ENCODE peak calls at places on chromosomes 6 and 20, in nine cellular contexts. M is small intestine, P is fibroblast of lung, D is OCI-LY7, T is testis, Q is A549, A is thyroid gland, N is astrocyte, O is Karpas-422. V is an unnamed sample.

GRCh38 chr6:80338201-80338836 is 231.8 kb downstream of the BCKDHB start:
- DNase-seq in M (peak; percentile 37), T (peak; percentile 83), P (peak; percentile 79), Q (peak; percentile 6), D (peak; percentile 35), N (no peak), O (peak; percentile 82), A (peak; percentile 78), V (no peak)

GRCh38 chr20:38123021-38123587 is 42.0 kb downstream of the TGM2 start:
- DNase-seq in Q (no peak), A (no peak), O (no peak), M (no peak), D (no peak), P (peak; percentile 73), T (peak; percentile 14), N (peak; percentile 68), V (no peak)

GRCh38 chr20:38889792-38890496 is 36.3 kb upstream of the FAM83D start:
- DNase-seq in N (no peak), M (no peak), Q (no peak), O (no peak), A (no peak), D (no peak), P (no peak), T (peak; percentile 28), V (no peak)

GRCh38 chr20:34999782-35000181 is 44.1 kb downstream of the MYH7B start:
- DNase-seq in Q (no peak), M (peak; percentile 54), P (no peak), D (no peak), O (no peak), A (no peak), N (no peak), T (no peak), V (no peak)

GRCh38 chr6:152355166-152355565 is 282.0 kb downstream of the SYNE1 start:
- DNase-seq in O (no peak), D (no peak), N (no peak), M (no peak), A (no peak), P (no peak), Q (no peak), T (no peak), V (no peak)

GRCh38 chr6:133208183-133208755 is 32.9 kb upstream of the EYA4 start:
- DNase-seq in N (peak; percentile 46), A (no peak), O (no peak), Q (no peak), D (no peak), M (no peak), T (no peak), P (peak; percentile 30), V (no peak)

GRCh38 chr6:124967444-124967843 is 5.2 kb downstream of the RNF217 start:
- DNase-seq in N (no peak), T (no peak), Q (no peak), O (no peak), P (peak; percentile 39), D (no peak), M (no peak), A (no peak), V (no peak)

GRCh38 chr20:42836339-42836738 is 353.4 kb downstream of the PTPRT start:
- DNase-seq in T (no peak), N (no peak), P (no peak), M (no peak), O (peak; percentile 74), D (no peak), Q (no peak), A (peak; percentile 13), V (peak; percentile 52)

GRCh38 chr6:27617700-27618689 is 145.1 kb upstream of the ZNF184 start:
- DNase-seq in N (peak; percentile 44), Q (peak; percentile 59), A (no peak), D (no peak), O (no peak), T (no peak), M (no peak), P (peak; percentile 57), V (no peak)

DNA sequence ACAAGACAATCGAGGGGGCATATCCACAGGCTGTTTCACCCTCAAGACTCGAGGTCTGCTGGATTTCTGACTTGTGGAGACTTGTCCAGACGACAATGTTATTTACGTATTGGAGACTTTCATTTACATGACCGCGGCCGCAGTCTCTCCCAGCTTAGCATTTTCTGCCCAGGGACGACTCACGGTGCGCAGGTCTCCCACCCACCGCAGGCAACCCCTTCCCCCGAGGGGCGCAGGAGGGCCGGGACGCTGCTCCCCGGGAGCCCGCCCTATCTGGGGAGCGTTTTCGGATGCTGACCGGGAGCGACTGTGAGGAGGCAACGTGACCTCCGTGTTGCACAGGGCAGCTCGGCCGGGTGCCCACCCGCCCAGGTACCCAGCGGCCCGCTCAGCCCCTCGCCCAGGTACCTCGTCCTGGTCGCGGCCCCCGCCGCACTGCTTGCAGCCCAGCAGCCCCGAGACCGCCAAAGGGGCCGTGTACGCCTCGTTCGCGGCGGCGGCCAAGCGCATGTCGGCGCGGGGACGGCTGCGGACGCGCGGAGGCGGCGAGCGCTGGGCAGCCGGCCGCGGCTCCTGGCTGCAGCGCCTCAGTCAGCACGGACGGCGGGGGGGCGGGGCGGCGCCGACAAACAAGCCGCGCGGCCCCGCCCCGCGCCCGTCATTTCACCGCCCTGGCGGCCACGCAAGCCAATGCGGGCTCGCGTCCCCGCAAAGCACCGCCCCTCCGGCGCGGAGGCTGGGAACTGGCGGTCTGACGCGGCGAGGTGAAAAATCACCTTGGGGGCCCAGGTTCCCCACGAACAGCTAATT is 85.5 kb downstream of the SESN1 start:
- DNase-seq in O (peak; percentile 91), A (peak; percentile 97), M (peak; percentile 92), P (peak; percentile 79), D (peak; percentile 92), N (peak; percentile 66), Q (peak; percentile 30), T (peak; percentile 97), V (peak; percentile 91)
- H3K4me1 ChIP-seq in O (peaks cover 16% of the 10 kb centered on the region), A (peaks cover 59% of the 10 kb centered on the region), M (no peaks in the 10 kb centered on the region), P (no peaks in the 10 kb centered on the region), D (peaks cover 34% of the 10 kb centered on the region), N (peaks cover 3% of the 10 kb centered on the region), Q (no peaks in the 10 kb centered on the region), T (peaks cover 40% of the 10 kb centered on the region), V (peaks cover 5% of the 10 kb centered on the region)

GRCh38 chr20:21509597-21510331 is 4.1 kb downstream of the NKX2-2 start:
- DNase-seq in Q (no peak), P (peak; percentile 27), T (peak; percentile 50), O (no peak), M (no peak), A (no peak), N (peak; percentile 49), D (no peak), V (no peak)
- H3K4me1 ChIP-seq in Q (peaks cover 32% of the 10 kb centered on the region), P (peaks cover 5% of the 10 kb centered on the region), T (peaks cover 34% of the 10 kb centered on the region), O (no peaks in the 10 kb centered on the region), M (peaks cover 8% of the 10 kb centered on the region), A (peaks cover 43% of the 10 kb centered on the region), N (peaks cover 16% of the 10 kb centered on the region), D (no peaks in the 10 kb centered on the region), V (peaks cover 6% of the 10 kb centered on the region)

GRCh38 chr6:7171119-7171518 is 63.4 kb downstream of the RREB1 start:
- DNase-seq in O (peak; percentile 60), P (no peak), N (no peak), M (peak; percentile 96), A (peak; percentile 20), Q (no peak), D (peak; percentile 38), T (no peak), V (no peak)

GRCh38 chr6:7173843-7174503 is 66.2 kb downstream of the RREB1 start:
- DNase-seq in Q (no peak), N (no peak), D (no peak), M (no peak), A (no peak), T (no peak), O (no peak), P (no peak), V (no peak)

GRCh38 chr6:7171733-7172132 is 64.0 kb downstream of the RREB1 start:
- DNase-seq in M (no peak), N (no peak), T (no peak), A (no peak), O (no peak), D (no peak), P (no peak), Q (no peak), V (no peak)

GRCh38 chr6:7170117-7170732 is 62.5 kb downstream of the RREB1 start:
- DNase-seq in N (no peak), M (no peak), O (no peak), Q (no peak), D (no peak), P (no peak), A (peak; percentile 26), T (no peak), V (no peak)

DNA sequence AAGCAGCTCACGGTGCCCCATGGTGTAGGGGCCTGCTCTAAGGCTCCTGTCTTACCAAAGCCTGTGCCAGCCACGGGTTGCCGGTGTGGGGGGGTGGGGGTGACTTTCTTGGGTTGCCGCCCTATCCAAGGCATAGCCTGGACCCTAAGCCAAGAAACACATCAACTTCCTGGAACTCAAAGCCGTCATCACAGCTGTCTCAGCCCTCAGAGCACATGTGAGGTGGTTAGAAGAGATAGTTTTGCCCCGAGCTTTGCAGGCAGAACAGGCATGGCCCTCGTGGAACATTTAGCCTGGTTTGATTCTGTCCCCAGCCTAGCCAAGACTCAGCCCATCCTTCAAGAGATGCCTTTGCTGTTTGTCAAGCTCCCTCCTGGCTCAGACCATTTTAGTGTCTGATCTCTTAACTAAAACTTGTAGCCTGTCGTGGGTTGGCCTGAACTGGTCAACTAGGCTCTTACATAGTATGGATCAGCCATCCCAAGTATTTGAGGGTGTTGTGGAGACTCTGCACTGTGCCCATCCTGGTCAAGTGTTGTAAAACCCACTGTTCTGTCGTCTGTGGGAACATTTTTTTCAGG is 64.9 kb downstream of the RREB1 start:
- DNase-seq in N (peak; percentile 74), P (peak; percentile 81), T (no peak), O (no peak), D (no peak), Q (no peak), M (no peak), A (no peak), V (no peak)
- H3K4me1 ChIP-seq in N (peaks cover 12% of the 10 kb centered on the region), P (peaks cover 27% of the 10 kb centered on the region), T (peaks cover 48% of the 10 kb centered on the region), O (peaks cover 43% of the 10 kb centered on the region), D (peaks cover 16% of the 10 kb centered on the region), Q (peaks cover 22% of the 10 kb centered on the region), M (peaks cover 30% of the 10 kb centered on the region), A (peaks cover 67% of the 10 kb centered on the region), V (peaks cover 10% of the 10 kb centered on the region)

GRCh38 chr6:149480502-149481280 is 4.1 kb downstream of the ZC3H12D start:
- DNase-seq in M (no peak), D (peak; percentile 59), A (no peak), N (no peak), T (no peak), Q (no peak), P (no peak), O (peak; percentile 78), V (no peak)

GRCh38 chr6:149476789-149477455 is 7.9 kb downstream of the ZC3H12D start:
- DNase-seq in N (no peak), D (no peak), A (no peak), P (no peak), T (no peak), Q (no peak), O (no peak), M (no peak), V (no peak)

GRCh38 chr6:149477544-149477943 is 7.3 kb downstream of the ZC3H12D start:
- DNase-seq in T (no peak), A (no peak), P (no peak), Q (no peak), M (no peak), D (no peak), O (no peak), N (no peak), V (no peak)

GRCh38 chr6:149482542-149483261 is 2.1 kb downstream of the ZC3H12D start:
- DNase-seq in Q (no peak), O (peak; percentile 88), M (no peak), T (no peak), P (no peak), A (no peak), D (peak; percentile 69), N (no peak), V (no peak)

GRCh38 chr6:149478631-149479314 is 6.0 kb downstream of the ZC3H12D start:
- DNase-seq in Q (no peak), O (no peak), P (no peak), N (no peak), M (no peak), A (no peak), T (no peak), D (no peak), V (no peak)
- H3K4me1 ChIP-seq in Q (peaks cover 1% of the 10 kb centered on the region), O (peaks cover 90% of the 10 kb centered on the region), P (no peaks in the 10 kb centered on the region), N (no peaks in the 10 kb centered on the region), M (no peaks in the 10 kb centered on the region), A (peaks cover 10% of the 10 kb centered on the region), T (no peaks in the 10 kb centered on the region), D (peaks cover 77% of the 10 kb centered on the region), V (peaks cover 5% of the 10 kb centered on the region)